ENCODE peak calls at places on chromosomes 12 and 14, in six cellular contexts. I is tibial nerve, V is DND-41, M is upper lobe of left lung, G is right atrium auricular region, P is OCI-LY7. L is an unnamed sample.

GRCh38 chr14:64806202-64806861 is 73.4 kb downstream of the SPTB start:
- DNase-seq in I (no peak), V (no peak), M (peak; percentile 54), G (no peak), P (no peak), L (no peak)

GRCh38 chr14:68675233-68675577 is 117.7 kb downstream of the ZFP36L1 start:
- DNase-seq in I (no peak), V (no peak), M (no peak), G (no peak), P (no peak), L (no peak)

GRCh38 chr14:61403411-61403810 is 82.0 kb downstream of the PRKCH start:
- DNase-seq in I (no peak), V (peak; percentile 50), M (no peak), G (no peak), P (no peak), L (no peak)

GRCh38 chr14:99990268-99991170 is 74.7 kb upstream of the EVL start:
- DNase-seq in I (no peak), V (no peak), M (no peak), G (no peak), P (no peak), L (no peak)

GRCh38 chr14:58151264-58151700 is 731 bp downstream of the ARMH4 start:
- DNase-seq in I (no peak), V (no peak), M (no peak), G (no peak), P (no peak), L (no peak)

GRCh38 chr14:60331201-60332045 is 82.4 kb downstream of the PPM1A start:
- DNase-seq in I (peak; percentile 29), V (peak; percentile 75), M (peak; percentile 68), G (no peak), P (peak; percentile 96), L (no peak)

GRCh38 chr14:70685480-70686197 is 43.9 kb downstream of the TTC9 start:
- DNase-seq in I (no peak), V (no peak), M (no peak), G (no peak), P (no peak), L (no peak)

GRCh38 chr14:21987937-21988336 is 314.3 kb upstream of the OR4E1 start:
- DNase-seq in I (no peak), V (peak; percentile 32), M (no peak), G (no peak), P (peak; percentile 50), L (no peak)

GRCh38 chr12:64611430-64612286 is 1.4 kb downstream of the RASSF3 start:
- DNase-seq in I (no peak), V (no peak), M (peak; percentile 49), G (no peak), P (peak; percentile 37), L (peak; percentile 14)

GRCh38 chr12:7927470-7927869 is 8.5 kb downstream of the SLC2A3 start:
- DNase-seq in I (no peak), V (no peak), M (no peak), G (no peak), P (no peak), L (no peak)

GRCh38 chr14:36767603-36768281 is 106.1 kb downstream of the PAX9 start:
- DNase-seq in I (no peak), V (no peak), M (no peak), G (no peak), P (no peak), L (no peak)

GRCh38 chr14:78947681-78948080 is 777.5 kb downstream of the NRXN3 start:
- DNase-seq in I (no peak), V (no peak), M (no peak), G (no peak), P (no peak), L (no peak)

GRCh38 chr12:2893007-2893406 is 2.3 kb downstream of the TULP3 start:
- DNase-seq in I (no peak), V (no peak), M (no peak), G (peak; percentile 69), P (no peak), L (peak; percentile 31)

GRCh38 chr12:75721231-75721641 is 209.8 kb upstream of the KRR1 start:
- DNase-seq in I (no peak), V (no peak), M (no peak), G (no peak), P (no peak), L (no peak)

GRCh38 chr12:4609071-4609470 is 39.8 kb downstream of the AKAP3 start:
- DNase-seq in I (no peak), V (no peak), M (no peak), G (no peak), P (no peak), L (no peak)

GRCh38 chr14:101665478-101666078 is 95.9 kb upstream of the PPP2R5C start:
- DNase-seq in I (no peak), V (peak; percentile 70), M (no peak), G (no peak), P (peak; percentile 69), L (no peak)

GRCh38 chr12:118183155-118183554 is 47.2 kb downstream of the PEBP1 start:
- DNase-seq in I (no peak), V (no peak), M (no peak), G (no peak), P (no peak), L (no peak)

GRCh38 chr12:107779077-107779840 is 4.8 kb downstream of the ASCL4 start:
- DNase-seq in I (no peak), V (no peak), M (no peak), G (no peak), P (peak; percentile 6), L (no peak)

GRCh38 chr14:101636081-101636560 is 74.8 kb downstream of the DIO3 start:
- DNase-seq in I (no peak), V (no peak), M (no peak), G (no peak), P (no peak), L (no peak)

GRCh38 chr14:65302571-65303184 is 109.9 kb upstream of the FUT8 start:
- DNase-seq in I (no peak), V (no peak), M (no peak), G (no peak), P (peak; percentile 82), L (no peak)

GRCh38 chr12:80778005-80778541 is 61.4 kb downstream of the MYF5 start:
- DNase-seq in I (peak; percentile 15), V (peak; percentile 35), M (peak; percentile 49), G (peak; percentile 61), P (no peak), L (peak; percentile 16)
- H3K9me3 ChIP-seq in I (no peaks in the 10 kb centered on the region), V (no peaks in the 10 kb centered on the region), M (no peaks in the 10 kb centered on the region), G (no peaks in the 10 kb centered on the region), P (peaks cover 8% of the 10 kb centered on the region), L (no peaks in the 10 kb centered on the region)

GRCh38 chr12:121781751-121782615 is 11.5 kb downstream of the RHOF start:
- DNase-seq in I (no peak), V (no peak), M (no peak), G (no peak), P (peak; percentile 48), L (no peak)
- TF ChIP-seq CTCF in I (no peak), V (no peak), M (no peak), G (no peak), P (no peak), L (no peak)

DNA sequence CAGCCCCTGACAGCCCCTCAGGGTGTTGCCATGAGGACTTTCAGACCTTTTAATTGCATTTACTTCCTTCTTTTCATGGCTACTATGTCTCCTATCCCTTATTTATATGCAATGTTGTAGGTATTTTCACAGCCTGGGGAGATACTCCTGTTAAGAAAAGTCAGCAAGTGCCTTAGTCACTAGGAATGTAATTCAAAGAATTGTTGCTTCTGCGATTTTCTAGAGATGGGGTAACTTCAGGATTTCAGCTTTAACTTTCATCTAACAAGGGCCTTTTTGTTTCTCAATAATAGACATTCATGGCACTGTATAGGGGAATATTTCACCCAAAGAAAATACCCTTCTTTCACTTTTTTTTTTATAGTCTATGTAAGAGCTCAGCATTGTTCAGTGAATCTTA is 533.3 kb upstream of the MIS18BP1 start:
- DNase-seq in I (no peak), V (no peak), M (no peak), G (no peak), P (no peak), L (no peak)
- H3K9me3 ChIP-seq in I (no peaks in the 10 kb centered on the region), V (peaks cover 11% of the 10 kb centered on the region), M (no peaks in the 10 kb centered on the region), G (no peaks in the 10 kb centered on the region), P (peaks cover 5% of the 10 kb centered on the region), L (no peaks in the 10 kb centered on the region)

GRCh38 chr14:62983821-62984220 is 61.4 kb downstream of the KCNH5 start:
- DNase-seq in I (no peak), V (no peak), M (no peak), G (no peak), P (no peak), L (no peak)

DNA sequence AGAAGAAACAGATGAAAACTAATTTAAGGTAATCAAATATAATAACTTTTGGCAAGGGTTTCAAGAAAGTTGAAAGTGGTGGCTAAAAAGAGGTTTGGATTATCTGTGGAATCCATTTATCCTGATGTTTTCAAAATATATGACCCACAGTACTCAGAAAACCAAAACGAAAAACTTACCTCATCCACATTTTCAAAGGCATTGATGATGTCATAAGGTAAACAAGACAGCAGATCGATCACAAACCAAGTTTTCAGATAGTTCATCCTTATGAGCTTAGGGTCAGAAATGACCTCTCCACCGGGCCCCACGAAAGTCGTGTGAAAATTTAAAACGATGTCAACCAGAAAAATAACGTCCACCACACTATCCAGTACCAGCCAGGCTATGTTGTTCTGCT is 64.6 kb downstream of the KCNH5 start:
- DNase-seq in I (no peak), V (no peak), M (no peak), G (no peak), P (no peak), L (no peak)
- TF ChIP-seq CTCF in I (no peak), V (no peak), M (no peak), G (no peak), P (no peak), L (no peak)

L was measured in gastrocnemius medialis.